ENCODE peak calls at places on chromosomes 13 and 19, in five cellular contexts. U is stimulated activated CD8-positive, alpha-beta memory T cell treated with anti-CD3 and anti-CD28 coated beads, Interleukin-7, amount 100 ng/mL, for 4 hours; O is cardiac fibroblast; G is HCEC 1CT; B is lung microvascular endothelial cell. V is an unnamed sample.

GRCh38 chr13:24502567-24503375 is 9.8 kb downstream of the PARP4 start:
- DNase-seq in G (peak), B (peak), O (peak), U (no peak), V (no peak)

GRCh38 chr19:10829967-10830366 is 6.0 kb downstream of the TMED1 start:
- DNase-seq in U (no peak), G (no peak), O (no peak), B (no peak), V (no peak)

GRCh38 chr19:18649371-18650047 is 12.7 kb downstream of the KLHL26 start:
- DNase-seq in G (peak), U (no peak), O (peak), B (peak), V (no peak)

GRCh38 chr13:73544175-73544574 is 485.4 kb downstream of the KLF5 start:
- DNase-seq in O (peak), G (no peak), U (no peak), B (no peak), V (no peak)

GRCh38 chr13:33004454-33004853 is 11.8 kb upstream of the KL start:
- DNase-seq in G (no peak), U (no peak), O (peak), B (peak), V (no peak)

GRCh38 chr13:92379371-92379770 is 847.2 kb upstream of the GPC6 start:
- DNase-seq in U (no peak), G (no peak), B (no peak), O (no peak), V (no peak)

GRCh38 chr13:24008679-24009078 is 111.4 kb upstream of the C1QTNF9B start:
- DNase-seq in O (peak), G (no peak), B (no peak), U (no peak), V (no peak)

GRCh38 chr19:40960062-40960685 is 30.9 kb upstream of the CYP2B6 start:
- DNase-seq in B (no peak), G (no peak), O (no peak), U (no peak), V (no peak)

GRCh38 chr19:38437295-38437694 is 3.8 kb downstream of the RYR1 start:
- DNase-seq in U (no peak), G (no peak), B (no peak), O (no peak), V (no peak)

GRCh38 chr19:48962029-48962848 is 2.9 kb upstream of the FTL start:
- DNase-seq in O (peak), U (no peak), G (peak), B (peak), V (no peak)

GRCh38 chr13:111572956-111573355 is 252.5 kb downstream of the TEX29 start:
- DNase-seq in B (no peak), G (no peak), U (no peak), O (no peak), V (peak)

GRCh38 chr13:64471916-64472315 is 2758.2 kb downstream of the PCDH9 start:
- DNase-seq in U (no peak), B (no peak), O (peak), G (no peak), V (no peak)

GRCh38 chr19:19591133-19591825 is 27.2 kb downstream of the PBX4 start:
- DNase-seq in O (peak), U (peak), B (peak), G (peak), V (no peak)

GRCh38 chr19:11091343-11092153 is 2.3 kb downstream of the LDLR start:
- DNase-seq in B (peak), G (peak), O (peak), U (peak), V (no peak)

GRCh38 chr19:56670401-56670960 is 1.1 kb downstream of the ZNF835 start:
- DNase-seq in U (no peak), O (no peak), B (no peak), G (no peak), V (no peak)

GRCh38 chr13:98462241-98462882 is 114.5 kb downstream of the STK24 start:
- DNase-seq in B (no peak), U (no peak), G (no peak), O (no peak), V (no peak)

GRCh38 chr19:55446060-55446459 is 3.0 kb upstream of the SHISA7 start:
- DNase-seq in O (no peak), G (no peak), B (no peak), U (no peak), V (peak)

GRCh38 chr13:67390462-67391093 is 160.4 kb upstream of the PCDH9 start:
- DNase-seq in U (no peak), O (peak), G (peak), B (no peak), V (no peak)

GRCh38 chr19:4057913-4058695 is 8.6 kb downstream of the ZBTB7A start:
- DNase-seq in O (peak), B (peak), U (peak), G (peak), V (no peak)

GRCh38 chr19:33510728-33511255 is 10.8 kb downstream of the PEPD start:
- DNase-seq in B (no peak), O (no peak), G (no peak), U (no peak), V (no peak)

GRCh38 chr13:97125810-97126738 is 96.1 kb upstream of the MBNL2 start:
- DNase-seq in O (peak), U (no peak), B (no peak), G (peak), V (no peak)

GRCh38 chr13:41590643-41591042 is 133.3 kb downstream of the RGCC start:
- DNase-seq in G (no peak), U (no peak), O (no peak), B (no peak), V (no peak)

GRCh38 chr19:15640294-15640903 is at the start of gene CYP4F3:
- DNase-seq in G (no peak), U (no peak), O (no peak), B (no peak), V (peak)

GRCh38 chr19:43574424-43575155 is 737 bp downstream of the XRCC1 start:
- DNase-seq in G (no peak), U (no peak), O (peak), B (peak), V (no peak)

GRCh38 chr13:66506979-66507378 is 723.2 kb downstream of the PCDH9 start:
- DNase-seq in O (peak), U (no peak), B (no peak), G (no peak), V (no peak)

GRCh38 chr19:49339364-49340068 is 4.3 kb downstream of the CD37 start:
- DNase-seq in B (peak), U (no peak), O (peak), G (no peak), V (no peak)

GRCh38 chr13:67554746-67555452 is 324.8 kb upstream of the PCDH9 start:
- DNase-seq in G (peak), U (no peak), B (no peak), O (no peak), V (no peak)

GRCh38 chr19:28425431-28425931 is 787.5 kb downstream of the UQCRFS1 start:
- DNase-seq in U (no peak), B (peak), O (no peak), G (no peak), V (no peak)

GRCh38 chr19:35351441-35352176 is 3.9 kb downstream of the FFAR1 start:
- DNase-seq in G (no peak), O (no peak), B (no peak), U (no peak), V (no peak)

GRCh38 chr19:30666301-30666803 is 294.2 kb downstream of the ZNF536 start:
- DNase-seq in G (no peak), O (peak), B (peak), U (peak), V (peak)

GRCh38 chr19:31354316-31354715 is 5.1 kb upstream of the TSHZ3 start:
- DNase-seq in O (no peak), B (no peak), G (no peak), U (no peak), V (no peak)

GRCh38 chr13:44601596-44601995 is 25.5 kb upstream of the TSC22D1 start:
- DNase-seq in U (no peak), B (no peak), G (no peak), O (no peak), V (no peak)

GRCh38 chr13:36685912-36686311 is 12.1 kb downstream of the SERTM1 start:
- DNase-seq in O (no peak), B (no peak), G (no peak), U (no peak), V (no peak)

GRCh38 chr13:41562083-41562482 is 104.7 kb downstream of the RGCC start:
- DNase-seq in B (peak), G (peak), U (no peak), O (peak), V (no peak)

GRCh38 chr19:52094526-52094925 is 1.0 kb downstream of the ZNF841 start:
- DNase-seq in G (peak), B (peak), O (no peak), U (no peak), V (no peak)

GRCh38 chr19:46731584-46731983 is 14.3 kb upstream of the FKRP start:
- DNase-seq in U (no peak), B (peak), O (no peak), G (no peak), V (no peak)

GRCh38 chr19:10418281-10419199 is 1.8 kb upstream of the PDE4A start:
- DNase-seq in G (no peak), B (no peak), O (no peak), U (no peak), V (no peak)

GRCh38 chr13:80881495-80882482 is 540.9 kb upstream of the SPRY2 start:
- DNase-seq in U (no peak), B (peak), O (peak), G (peak), V (no peak)

GRCh38 chr19:34173145-34173956 is 1.0 kb downstream of the LSM14A start:
- DNase-seq in G (peak), O (no peak), U (no peak), B (peak), V (peak)